ENCODE peak calls at places on chromosomes 11 and 22, in four cellular contexts. I is K562, R is A549, L is IMR-90. X is an unnamed sample.

GRCh38 chr11:102347526-102348331 is 715 bp downstream of the BIRC2 start:
- DNase-seq in I (peak), R (no peak), L (peak), X (peak)

GRCh38 chr11:45517171-45517770 is 148.2 kb downstream of the CHST1 start:
- DNase-seq in I (no peak), R (no peak), L (no peak), X (no peak)

GRCh38 chr22:48800036-48800885 is 1027.4 kb downstream of the BRD1 start:
- DNase-seq in I (no peak), R (no peak), L (no peak), X (no peak)

GRCh38 chr11:17300372-17300771 is 23.8 kb downstream of the NUCB2 start:
- DNase-seq in I (no peak), R (no peak), L (no peak), X (no peak)

GRCh38 chr22:29385305-29385704 is 3.1 kb downstream of the AP1B1 start:
- DNase-seq in I (no peak), R (no peak), L (no peak), X (no peak)

GRCh38 chr11:44561275-44561781 is 4.1 kb upstream of the CD82 start:
- DNase-seq in I (peak), R (no peak), L (peak), X (peak)

GRCh38 chr11:17535488-17535887 is 8.7 kb downstream of the USH1C start:
- DNase-seq in I (peak), R (no peak), L (no peak), X (no peak)

GRCh38 chr11:92841719-92842118 is 127.7 kb upstream of the MTNR1B start:
- DNase-seq in I (no peak), R (no peak), L (peak), X (no peak)

GRCh38 chr11:58391879-58392278 is 14.8 kb downstream of the OR5B3 start:
- DNase-seq in I (no peak), R (no peak), L (peak), X (no peak)

GRCh38 chr11:76008474-76008873 is 193.5 kb downstream of the UVRAG start:
- DNase-seq in I (no peak), R (no peak), L (peak), X (no peak)

GRCh38 chr11:108866781-108867180 is 201.9 kb downstream of the DDX10 start:
- DNase-seq in I (no peak), R (no peak), L (no peak), X (no peak)

GRCh38 chr22:28800308-28801041 is at the start of gene XBP1:
- DNase-seq in I (peak), R (peak), L (peak), X (peak)

GRCh38 chr11:30192620-30193019 is 38.2 kb upstream of the FSHB start:
- DNase-seq in I (no peak), R (no peak), L (no peak), X (no peak)

GRCh38 chr11:62108971-62109391 is 14.8 kb upstream of the INCENP start:
- DNase-seq in I (no peak), R (no peak), L (peak), X (no peak)

GRCh38 chr11:106990322-106990721 is 28.0 kb downstream of the GUCY1A2 start:
- DNase-seq in I (no peak), R (no peak), L (no peak), X (no peak)

GRCh38 chr11:107713009-107713408 is 1.2 kb upstream of the SLN start:
- DNase-seq in I (no peak), R (no peak), L (no peak), X (no peak)

GRCh38 chr22:40001800-40002577 is 7.2 kb downstream of the FAM83F start:
- DNase-seq in I (no peak), R (no peak), L (no peak), X (no peak)

GRCh38 chr22:24506802-24507438 is 11.8 kb downstream of the UPB1 start:
- DNase-seq in I (no peak), R (peak), L (peak), X (no peak)

GRCh38 chr11:4804280-4804679 is at the start of gene OR52R1:
- DNase-seq in I (no peak), R (no peak), L (no peak), X (no peak)

GRCh38 chr22:29621761-29622526 is 18.5 kb downstream of the NF2 start:
- DNase-seq in I (no peak), R (peak), L (peak), X (no peak)

GRCh38 chr22:37747715-37748100 is 50.9 kb downstream of the TRIOBP start:
- DNase-seq in I (no peak), R (no peak), L (no peak), X (no peak)

GRCh38 chr22:19146215-19146968 is 1.9 kb upstream of the ESS2 start:
- DNase-seq in I (no peak), R (peak), L (no peak), X (no peak)

GRCh38 chr22:19142394-19142793 is 2.1 kb downstream of the ESS2 start:
- DNase-seq in I (no peak), R (no peak), L (no peak), X (no peak)

GRCh38 chr22:19143967-19144400 is 467 bp downstream of the ESS2 start:
- DNase-seq in I (peak), R (no peak), L (peak), X (peak)

GRCh38 chr22:19139974-19140373 is 4.5 kb downstream of the ESS2 start:
- DNase-seq in I (no peak), R (no peak), L (no peak), X (no peak)

DNA sequence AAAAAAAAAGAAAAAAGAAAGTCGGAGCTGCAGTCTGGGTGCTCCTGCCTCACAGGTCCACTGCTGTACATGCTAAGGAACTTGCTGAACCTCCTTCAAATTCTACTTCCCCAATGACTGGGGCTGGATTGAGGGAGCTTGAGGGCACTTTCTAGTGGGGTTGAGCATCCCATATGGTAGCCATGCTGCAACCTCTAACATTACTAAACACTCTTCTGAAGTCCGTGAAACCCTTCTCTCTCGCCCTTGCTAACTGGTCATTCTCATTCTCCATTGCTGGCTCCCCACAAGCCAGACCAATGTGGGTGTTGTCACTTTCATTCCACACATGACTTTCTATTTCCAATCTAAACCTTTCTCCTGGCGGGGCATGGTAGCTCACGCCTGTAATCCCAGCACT is 1.2 kb downstream of the ESS2 start:
- DNase-seq in I (no peak), R (no peak), L (no peak), X (no peak)
- TF ChIP-seq POLR2A in I (no peak), R (no peak), L (no peak), X (no peak)

GRCh38 chr22:41584881-41585280 is 4.8 kb downstream of the PMM1 start:
- DNase-seq in I (no peak), R (no peak), L (no peak), X (no peak)

GRCh38 chr22:41585898-41586297 is 3.7 kb downstream of the PMM1 start:
- DNase-seq in I (no peak), R (no peak), L (no peak), X (no peak)

GRCh38 chr22:41587347-41587723 is 2.3 kb downstream of the PMM1 start:
- DNase-seq in I (no peak), R (no peak), L (no peak), X (no peak)

GRCh38 chr22:41589260-41589600 is 410 bp downstream of the PMM1 start:
- DNase-seq in I (peak), R (no peak), L (no peak), X (peak)

GRCh38 chr22:41589601-41590365 is at the start of gene PMM1:
- DNase-seq in I (peak), R (peak), L (peak), X (peak)
- TF ChIP-seq POLR2A in I (peak), R (peak), L (peak), X (peak)

GRCh38 chr22:49852898-49853894 is at the start of gene ZBED4:
- DNase-seq in I (peak), R (peak), L (peak), X (peak)
- TF ChIP-seq POLR2A in I (peak), R (peak), L (peak), X (peak)

GRCh38 chr11:3178349-3178748 is 13.2 kb upstream of the OSBPL5 start:
- DNase-seq in I (no peak), R (no peak), L (no peak), X (no peak)
- TF ChIP-seq POLR2A in I (no peak), R (no peak), L (no peak), X (no peak)

DNA sequence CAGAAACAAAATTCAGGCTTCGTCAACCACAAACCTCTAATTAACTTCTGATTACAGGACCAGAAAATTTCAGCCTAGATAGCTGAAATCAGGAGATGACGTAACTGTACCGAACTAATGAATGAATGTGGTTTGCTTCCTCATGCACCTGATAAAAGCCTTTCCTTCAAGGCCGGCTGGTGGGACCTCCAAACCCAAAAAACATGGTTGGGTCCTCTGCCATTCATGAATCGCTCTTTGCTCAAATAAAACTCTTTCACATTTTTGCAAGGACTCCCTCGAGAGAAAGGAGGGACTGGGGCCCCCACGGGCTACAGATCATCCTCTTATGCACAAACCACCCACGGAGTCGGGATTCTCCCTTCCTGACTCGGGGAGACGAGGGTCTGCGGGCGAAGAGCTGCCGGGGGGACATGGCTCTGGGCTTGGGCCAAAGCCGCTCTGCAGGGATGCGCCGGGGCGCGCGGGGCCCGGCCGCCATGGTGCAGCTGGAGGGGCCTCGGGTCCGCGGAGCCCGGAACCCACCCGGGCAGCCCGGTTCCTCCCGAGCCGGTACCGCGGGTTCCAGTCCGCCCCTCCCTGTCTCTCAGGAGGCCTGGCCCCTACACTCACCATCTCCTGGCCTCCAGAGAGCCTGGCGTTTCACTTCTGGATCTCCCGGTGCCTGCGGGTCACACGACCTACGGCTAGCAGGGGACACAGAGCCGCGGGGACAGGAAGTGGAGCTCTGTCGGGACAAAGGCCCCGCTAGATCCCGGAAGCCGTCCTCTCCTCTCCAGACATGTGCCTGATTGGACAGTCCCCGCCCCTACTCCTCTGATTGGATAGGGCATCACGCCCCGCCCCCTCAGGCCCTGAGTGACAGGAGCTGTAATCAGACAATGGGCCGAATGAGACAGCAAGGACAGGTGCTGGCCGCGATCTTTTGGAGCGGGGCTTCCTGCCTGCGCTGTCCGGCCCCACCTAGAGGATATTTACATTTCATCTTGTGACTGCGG is at the start of gene ZNF195:
- DNase-seq in I (peak), R (peak), L (peak), X (peak)
- TF ChIP-seq POLR2A in I (peak), R (peak), L (peak), X (peak)

DNA sequence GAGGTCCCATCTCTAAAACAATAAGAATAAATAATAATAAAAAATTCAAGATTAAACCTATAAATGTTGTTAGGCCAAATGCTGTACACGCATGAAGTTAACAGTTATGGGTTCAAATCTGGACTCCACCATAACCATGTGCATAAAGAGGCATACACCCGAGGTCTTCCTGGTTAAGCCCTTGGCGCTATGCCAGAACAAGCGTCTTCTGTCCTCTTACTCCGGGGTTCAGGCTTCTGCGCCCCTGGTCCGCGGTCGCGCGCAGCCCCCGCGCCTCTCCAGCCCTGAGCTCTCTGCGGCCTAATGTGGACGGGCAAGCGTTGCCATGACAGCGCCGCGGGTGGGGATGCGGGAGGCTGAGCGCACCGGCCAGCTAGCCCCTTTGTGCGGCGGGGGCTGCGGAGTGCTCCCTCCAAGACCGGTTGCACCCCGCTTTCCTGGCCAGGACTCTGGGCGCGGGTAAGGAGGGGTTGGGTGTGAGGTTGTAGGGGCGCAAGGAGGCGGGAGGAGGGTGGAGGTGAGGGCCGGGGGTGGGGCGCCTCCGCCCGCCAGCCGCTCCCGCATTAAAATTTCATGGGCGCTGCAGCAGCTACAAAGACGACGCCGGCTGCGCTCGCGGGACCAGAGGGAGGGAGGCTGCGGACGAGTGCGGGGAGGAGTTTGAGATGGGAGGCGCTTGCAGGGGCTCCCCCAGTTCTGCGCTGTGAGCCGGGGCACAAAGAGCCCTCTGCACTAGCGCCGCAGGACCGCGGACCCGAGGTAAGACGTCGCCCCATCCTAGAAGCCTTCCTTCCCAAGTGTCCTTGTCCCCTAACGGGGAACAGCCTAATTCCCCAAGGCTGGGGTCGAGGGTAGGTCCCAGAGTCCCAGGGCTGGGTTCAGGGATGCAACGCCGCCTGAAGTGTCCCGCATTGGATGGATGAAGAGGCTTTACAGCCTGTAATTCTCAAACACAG is at the start of gene MIAT:
- DNase-seq in I (peak), R (no peak), L (peak), X (peak)
- TF ChIP-seq POLR2A in I (no peak), R (no peak), L (no peak), X (no peak)

DNA sequence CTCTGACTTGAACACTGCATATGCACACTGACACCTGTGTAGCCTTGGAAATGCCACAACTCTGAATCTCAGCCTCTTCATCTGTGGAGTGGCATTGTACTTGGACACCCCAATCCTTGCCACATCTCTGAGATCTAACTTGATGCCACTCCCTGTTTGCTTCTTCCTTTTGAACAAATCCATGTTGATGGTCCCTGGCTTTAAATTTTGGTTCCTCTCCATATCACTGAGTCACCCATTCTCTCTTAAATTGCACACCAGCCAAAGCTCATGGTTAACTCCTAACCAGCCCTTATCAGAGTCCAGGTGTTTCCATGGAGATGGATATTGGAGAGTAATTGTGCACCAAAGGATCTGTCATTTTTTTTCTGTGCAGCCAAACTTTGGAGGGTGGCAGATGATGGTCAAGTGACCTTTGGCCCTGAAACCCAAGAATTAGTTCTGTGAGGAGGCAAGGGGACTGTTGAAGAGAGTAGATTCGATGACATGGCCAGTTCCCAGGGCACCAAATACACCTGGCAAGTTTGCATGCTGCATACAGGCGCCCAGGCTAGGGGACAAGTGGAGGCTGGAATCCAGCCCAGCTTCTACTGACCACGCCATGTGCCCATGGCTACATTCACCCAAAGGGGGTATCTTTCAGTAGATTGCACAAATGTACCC is 25.1 kb upstream of the PAMR1 start:
- DNase-seq in I (no peak), R (no peak), L (peak), X (no peak)
- TF ChIP-seq POLR2A in I (no peak), R (no peak), L (no peak), X (no peak)

GRCh38 chr22:35299717-35300497 is at the start of gene TOM1:
- DNase-seq in I (peak), R (peak), L (peak), X (peak)
- TF ChIP-seq POLR2A in I (peak), R (peak), L (peak), X (peak)

GRCh38 chr11:109946322-109946846 is 146.8 kb upstream of the ZC3H12C start:
- DNase-seq in I (peak), R (peak), L (peak), X (peak)
- TF ChIP-seq POLR2A in I (no peak), R (no peak), L (peak), X (no peak)

GRCh38 chr11:113773416-113774173 is at the start of gene ZW10:
- DNase-seq in I (peak), R (peak), L (peak), X (peak)
- TF ChIP-seq POLR2A in I (peak), R (peak), L (peak), X (peak)